ENCODE peak calls at places on chromosomes 2 and 18, in six cellular contexts. One of them, this sample, is unnamed.
A peak's percentile ranks its signal among the peaks of the same experiment; 100 is the strongest.

GRCh38 chr18:63454497-63454896 is 22.3 kb upstream of the SERPINB5 start:
- DNase-seq in HCT116: no peak
- DNase-seq in activated CD4-positive, alpha-beta memory T cell treated with anti-CD3 and anti-CD28 coated beads for 36 hours: no peak
- DNase-seq in foreskin fibroblast: peak; percentile 43
- DNase-seq in lower lobe of right lung: no peak
- DNase-seq in left lung: no peak
- DNase-seq in this sample: peak; percentile 39

GRCh38 chr2:211347328-211347727 is 790.9 kb downstream of the CPS1 start:
- DNase-seq in foreskin fibroblast: no peak
- DNase-seq in lower lobe of right lung: no peak
- DNase-seq in activated CD4-positive, alpha-beta memory T cell treated with anti-CD3 and anti-CD28 coated beads for 36 hours: no peak
- DNase-seq in HCT116: no peak
- DNase-seq in left lung: no peak
- DNase-seq in this sample: no peak

GRCh38 chr18:58572181-58572580 is 56.7 kb downstream of the ALPK2 start:
- DNase-seq in activated CD4-positive, alpha-beta memory T cell treated with anti-CD3 and anti-CD28 coated beads for 36 hours: no peak
- DNase-seq in lower lobe of right lung: no peak
- DNase-seq in HCT116: no peak
- DNase-seq in left lung: no peak
- DNase-seq in foreskin fibroblast: peak; percentile 95
- DNase-seq in this sample: peak; percentile 72

GRCh38 chr2:236903978-236904377 is 181.7 kb upstream of the COPS8 start:
- DNase-seq in HCT116: no peak
- DNase-seq in left lung: no peak
- DNase-seq in lower lobe of right lung: no peak
- DNase-seq in activated CD4-positive, alpha-beta memory T cell treated with anti-CD3 and anti-CD28 coated beads for 36 hours: no peak
- DNase-seq in foreskin fibroblast: no peak
- DNase-seq in this sample: no peak

GRCh38 chr2:146804288-146804687 is 1040.5 kb upstream of the ACVR2A start:
- DNase-seq in lower lobe of right lung: no peak
- DNase-seq in left lung: no peak
- DNase-seq in HCT116: no peak
- DNase-seq in foreskin fibroblast: no peak
- DNase-seq in activated CD4-positive, alpha-beta memory T cell treated with anti-CD3 and anti-CD28 coated beads for 36 hours: no peak
- DNase-seq in this sample: no peak

GRCh38 chr18:31574359-31574758 is 17.3 kb upstream of the TTR start:
- DNase-seq in activated CD4-positive, alpha-beta memory T cell treated with anti-CD3 and anti-CD28 coated beads for 36 hours: no peak
- DNase-seq in foreskin fibroblast: no peak
- DNase-seq in lower lobe of right lung: no peak
- DNase-seq in left lung: no peak
- DNase-seq in HCT116: no peak
- DNase-seq in this sample: no peak

GRCh38 chr18:45464619-45465018 is 150.7 kb upstream of the SLC14A2 start:
- DNase-seq in HCT116: no peak
- DNase-seq in foreskin fibroblast: no peak
- DNase-seq in lower lobe of right lung: no peak
- DNase-seq in left lung: no peak
- DNase-seq in activated CD4-positive, alpha-beta memory T cell treated with anti-CD3 and anti-CD28 coated beads for 36 hours: no peak
- DNase-seq in this sample: no peak

GRCh38 chr2:235394278-235394828 is 99.5 kb upstream of the AGAP1 start:
- DNase-seq in lower lobe of right lung: no peak
- DNase-seq in left lung: no peak
- DNase-seq in activated CD4-positive, alpha-beta memory T cell treated with anti-CD3 and anti-CD28 coated beads for 36 hours: no peak
- DNase-seq in foreskin fibroblast: peak; percentile 30
- DNase-seq in HCT116: peak; percentile 90
- DNase-seq in this sample: peak; percentile 86

GRCh38 chr2:73085691-73086090 is 14.2 kb upstream of the SFXN5 start:
- DNase-seq in activated CD4-positive, alpha-beta memory T cell treated with anti-CD3 and anti-CD28 coated beads for 36 hours: peak; percentile 88
- DNase-seq in foreskin fibroblast: peak; percentile 57
- DNase-seq in lower lobe of right lung: peak; percentile 91
- DNase-seq in left lung: peak; percentile 84
- DNase-seq in HCT116: no peak
- DNase-seq in this sample: peak; percentile 77

GRCh38 chr18:45958027-45958426 is 9.1 kb downstream of the EPG5 start:
- DNase-seq in left lung: no peak
- DNase-seq in lower lobe of right lung: no peak
- DNase-seq in activated CD4-positive, alpha-beta memory T cell treated with anti-CD3 and anti-CD28 coated beads for 36 hours: no peak
- DNase-seq in HCT116: no peak
- DNase-seq in foreskin fibroblast: no peak
- DNase-seq in this sample: no peak

GRCh38 chr2:237864940-237865622 is 5.7 kb downstream of the RAMP1 start:
- DNase-seq in lower lobe of right lung: no peak
- DNase-seq in activated CD4-positive, alpha-beta memory T cell treated with anti-CD3 and anti-CD28 coated beads for 36 hours: no peak
- DNase-seq in HCT116: no peak
- DNase-seq in foreskin fibroblast: no peak
- DNase-seq in left lung: no peak
- DNase-seq in this sample: peak; percentile 85

GRCh38 chr2:152505495-152505906 is 170.5 kb downstream of the FMNL2 start:
- DNase-seq in activated CD4-positive, alpha-beta memory T cell treated with anti-CD3 and anti-CD28 coated beads for 36 hours: no peak
- DNase-seq in lower lobe of right lung: peak; percentile 62
- DNase-seq in left lung: peak; percentile 55
- DNase-seq in foreskin fibroblast: no peak
- DNase-seq in HCT116: no peak
- DNase-seq in this sample: peak; percentile 93

GRCh38 chr2:64404002-64404731 is 49.8 kb upstream of the LGALSL start:
- DNase-seq in lower lobe of right lung: peak; percentile 86
- DNase-seq in HCT116: no peak
- DNase-seq in foreskin fibroblast: peak; percentile 57
- DNase-seq in left lung: peak; percentile 78
- DNase-seq in activated CD4-positive, alpha-beta memory T cell treated with anti-CD3 and anti-CD28 coated beads for 36 hours: no peak
- DNase-seq in this sample: no peak

GRCh38 chr2:136653836-136654235 is 111.5 kb upstream of the THSD7B start:
- DNase-seq in foreskin fibroblast: no peak
- DNase-seq in HCT116: no peak
- DNase-seq in lower lobe of right lung: no peak
- DNase-seq in left lung: no peak
- DNase-seq in activated CD4-positive, alpha-beta memory T cell treated with anti-CD3 and anti-CD28 coated beads for 36 hours: no peak
- DNase-seq in this sample: no peak

GRCh38 chr2:3895021-3895420 is 191.6 kb downstream of the DCDC2C start:
- DNase-seq in HCT116: no peak
- DNase-seq in foreskin fibroblast: no peak
- DNase-seq in lower lobe of right lung: no peak
- DNase-seq in activated CD4-positive, alpha-beta memory T cell treated with anti-CD3 and anti-CD28 coated beads for 36 hours: no peak
- DNase-seq in left lung: no peak
- DNase-seq in this sample: no peak

GRCh38 chr18:63148449-63149199 is 170.9 kb downstream of the BCL2 start:
- DNase-seq in HCT116: no peak
- DNase-seq in left lung: no peak
- DNase-seq in lower lobe of right lung: no peak
- DNase-seq in foreskin fibroblast: peak; percentile 26
- DNase-seq in activated CD4-positive, alpha-beta memory T cell treated with anti-CD3 and anti-CD28 coated beads for 36 hours: no peak
- DNase-seq in this sample: peak; percentile 24

GRCh38 chr18:21602302-21602592 is 1.7 kb upstream of the ESCO1 start:
- DNase-seq in activated CD4-positive, alpha-beta memory T cell treated with anti-CD3 and anti-CD28 coated beads for 36 hours: no peak
- DNase-seq in lower lobe of right lung: no peak
- DNase-seq in left lung: no peak
- DNase-seq in foreskin fibroblast: no peak
- DNase-seq in HCT116: no peak
- DNase-seq in this sample: no peak

GRCh38 chr2:28411956-28412609 is 19.4 kb downstream of the FOSL2 start:
- DNase-seq in left lung: peak; percentile 32
- DNase-seq in activated CD4-positive, alpha-beta memory T cell treated with anti-CD3 and anti-CD28 coated beads for 36 hours: no peak
- DNase-seq in HCT116: no peak
- DNase-seq in foreskin fibroblast: no peak
- DNase-seq in lower lobe of right lung: no peak
- DNase-seq in this sample: no peak

GRCh38 chr2:72841462-72842125 is 15.8 kb upstream of the EXOC6B start:
- DNase-seq in foreskin fibroblast: no peak
- DNase-seq in activated CD4-positive, alpha-beta memory T cell treated with anti-CD3 and anti-CD28 coated beads for 36 hours: no peak
- DNase-seq in left lung: no peak
- DNase-seq in HCT116: no peak
- DNase-seq in lower lobe of right lung: no peak
- DNase-seq in this sample: peak; percentile 3